ENCODE peak calls at places on chromosomes 5 and 9, in seven cellular contexts. L is skeletal muscle cell, J is left ventricle myocardium inferior, M is NCI-H1694 treated with DMSO at 0.1 percent for 48 hours, K is coronary artery, F is A549, E is hippocampal formation. O is an unnamed sample.

GRCh38 chr9:105444130-105444529 is 3.7 kb upstream of the FSD1L start:
- DNase-seq in L (no peak), F (no peak), J (no peak), E (no peak), M (no peak), K (no peak), O (no peak)

GRCh38 chr9:81999806-82000205 is 11.2 kb downstream of the SPATA31D1 start:
- DNase-seq in K (no peak), E (no peak), L (no peak), M (no peak), J (no peak), F (no peak), O (peak; percentile 51)

GRCh38 chr9:19935422-19935821 is 146.6 kb upstream of the SLC24A2 start:
- DNase-seq in J (no peak), F (no peak), E (no peak), L (no peak), K (no peak), M (no peak), O (no peak)

GRCh38 chr9:72807765-72808445 is 144.9 kb downstream of the ALDH1A1 start:
- DNase-seq in F (peak; percentile 42), E (no peak), M (no peak), K (no peak), J (no peak), L (no peak), O (no peak)

GRCh38 chr9:3479516-3480352 is 46.1 kb downstream of the RFX3 start:
- DNase-seq in J (no peak), F (no peak), L (no peak), M (no peak), K (no peak), E (no peak), O (no peak)

GRCh38 chr9:97517331-97518089 is 16.0 kb downstream of the TMOD1 start:
- DNase-seq in E (no peak), F (no peak), K (no peak), M (no peak), L (no peak), J (no peak), O (no peak)

GRCh38 chr5:133460172-133460758 is 152.1 kb downstream of the FSTL4 start:
- DNase-seq in K (no peak), J (no peak), M (no peak), E (no peak), L (no peak), F (peak; percentile 29), O (no peak)

GRCh38 chr9:122821278-122821952 is 7.0 kb downstream of the PDCL start:
- DNase-seq in J (peak; percentile 27), K (no peak), L (peak; percentile 61), M (no peak), F (no peak), E (no peak), O (no peak)

GRCh38 chr5:32449216-32449721 is 4.7 kb upstream of the ZFR start:
- DNase-seq in K (no peak), M (no peak), L (no peak), F (no peak), E (no peak), J (no peak), O (no peak)